ENCODE peak calls at places on chromosomes 6 and 20, in six cellular contexts. U, K, L, W, A and M are unnamed samples. For H3K9me3, the result is how much of the 10 kb centered on the place peaks cover.

GRCh38 chr6:7590918-7591302 is 912 bp downstream of the SNRNP48 start:
- DNase-seq in U (no peak), K (peak), L (peak), W (peak), A (peak), M (no peak)

GRCh38 chr6:154154389-154154967 is 115.4 kb downstream of the OPRM1 start:
- DNase-seq in U (peak), K (peak), L (no peak), W (peak), A (peak), M (peak)

GRCh38 chr6:2412731-2413130 is 167.3 kb upstream of the GMDS start:
- DNase-seq in U (no peak), K (no peak), L (no peak), W (no peak), A (peak), M (peak)

GRCh38 chr6:159252955-159253508 is 83.8 kb downstream of the FNDC1 start:
- DNase-seq in U (peak), K (peak), L (no peak), W (peak), A (peak), M (peak)

GRCh38 chr6:44576132-44576601 is 188.7 kb downstream of the CDC5L start:
- DNase-seq in U (no peak), K (no peak), L (no peak), W (no peak), A (peak), M (peak)

GRCh38 chr6:89941031-89941775 is 46.9 kb downstream of the GJA10 start:
- DNase-seq in U (peak), K (peak), L (no peak), W (no peak), A (peak), M (no peak)

GRCh38 chr6:156697224-156697623 is 80.0 kb upstream of the ARID1B start:
- DNase-seq in U (no peak), K (no peak), L (no peak), W (no peak), A (no peak), M (no peak)

GRCh38 chr6:16322666-16323312 is 84.4 kb downstream of the GMPR start:
- DNase-seq in U (peak), K (no peak), L (peak), W (no peak), A (peak), M (peak)

GRCh38 chr6:158572653-158573541 is 13.0 kb downstream of the TMEM181 start:
- DNase-seq in U (no peak), K (no peak), L (no peak), W (no peak), A (no peak), M (no peak)

GRCh38 chr20:63498950-63499332 is at the start of gene EEF1A2:
- DNase-seq in U (no peak), K (no peak), L (peak), W (peak), A (no peak), M (no peak)

GRCh38 chr20:47549671-47550070 is 48.0 kb downstream of the NCOA3 start:
- DNase-seq in U (no peak), K (no peak), L (no peak), W (no peak), A (no peak), M (no peak)

GRCh38 chr6:34606477-34607130 is 50.5 kb upstream of the SPDEF start:
- DNase-seq in U (no peak), K (no peak), L (no peak), W (no peak), A (no peak), M (no peak)
- H3K9me3 ChIP-seq in U (under half), K (under half), L (under half), W (under half), A (under half), M (under half)

DNA sequence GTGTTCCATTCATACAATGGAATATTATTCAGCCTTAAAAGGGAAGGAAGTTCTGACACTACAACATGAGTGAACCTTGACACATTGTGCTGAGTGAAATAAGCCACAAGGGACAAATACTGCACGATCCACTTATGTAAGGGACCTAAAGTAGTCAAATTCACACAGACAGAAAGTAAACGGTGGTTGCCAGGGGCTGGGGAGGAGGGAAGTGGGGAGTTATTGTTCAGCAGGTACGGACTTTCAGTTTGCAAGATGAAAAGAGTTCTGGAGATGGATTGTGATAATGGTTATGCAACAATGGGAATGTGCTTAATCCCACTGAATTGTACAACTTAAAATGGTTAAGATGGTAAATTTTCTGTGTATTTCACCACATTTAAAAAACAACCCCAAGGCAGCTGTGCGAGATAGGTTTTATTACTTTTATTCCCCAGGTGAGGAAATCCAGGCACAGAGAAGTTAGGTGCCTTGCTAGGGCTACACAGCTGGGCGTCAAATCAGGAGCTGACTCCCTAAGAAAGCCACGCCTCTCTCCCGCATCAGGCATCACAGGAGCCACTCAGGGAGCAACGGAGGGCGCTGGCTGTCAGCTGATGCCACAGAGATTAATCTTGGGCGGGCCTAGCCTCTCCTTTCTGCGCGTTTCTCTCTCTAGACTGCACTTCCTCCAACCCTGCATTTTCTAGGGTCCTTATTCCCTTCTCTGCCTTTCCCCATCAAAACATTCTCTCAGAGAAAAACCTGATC is 9.3 kb upstream of the TRAF3IP2 start:
- DNase-seq in U (no peak), K (peak), L (no peak), W (no peak), A (no peak), M (peak)
- H3K27ac ChIP-seq in U (no peak), K (no peak), L (no peak), W (no peak), A (no peak), M (no peak)

GRCh38 chr6:32410906-32411305 is 3.9 kb upstream of the BTNL2 start:
- DNase-seq in U (no peak), K (no peak), L (no peak), W (no peak), A (no peak), M (no peak)

GRCh38 chr6:32415521-32416019 is 8.6 kb upstream of the BTNL2 start:
- DNase-seq in U (peak), K (peak), L (peak), W (peak), A (peak), M (peak)

GRCh38 chr6:32411943-32412342 is 5.0 kb upstream of the BTNL2 start:
- DNase-seq in U (no peak), K (no peak), L (no peak), W (no peak), A (no peak), M (no peak)

GRCh38 chr6:32413427-32414047 is 6.6 kb upstream of the BTNL2 start:
- DNase-seq in U (peak), K (peak), L (peak), W (peak), A (peak), M (peak)

DNA sequence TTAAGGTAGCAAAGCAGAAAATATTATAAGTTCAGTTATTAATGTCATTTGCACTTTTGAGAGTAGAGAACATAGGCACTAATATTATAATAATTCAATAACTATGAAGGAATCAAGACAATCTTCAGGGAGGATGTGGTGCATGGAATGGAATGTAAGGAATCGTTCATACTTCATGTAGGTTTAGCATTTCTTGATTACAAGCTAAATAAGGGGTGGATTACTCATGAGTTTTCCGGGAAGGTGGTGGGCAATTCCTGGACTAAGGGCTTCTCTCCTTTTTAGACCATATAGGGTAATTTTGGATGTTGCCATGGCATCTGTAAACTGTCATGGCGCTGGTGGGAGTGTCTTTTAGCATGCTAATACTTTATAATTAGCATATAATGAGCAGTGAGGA is 9.1 kb upstream of the BTNL2 start:
- DNase-seq in U (no peak), K (no peak), L (no peak), W (no peak), A (peak), M (no peak)
- H3K4me3 ChIP-seq in U (no peak), K (no peak), L (no peak), W (no peak), A (no peak), M (no peak)

GRCh38 chr6:110550353-110550752 is 73.9 kb upstream of the SLC22A16 start:
- DNase-seq in U (no peak), K (no peak), L (no peak), W (no peak), A (no peak), M (no peak)
- H3K9me3 ChIP-seq in U (under half), K (under half), L (under half), W (under half), A (under half), M (under half)

GRCh38 chr6:149334201-149334600 is 16.7 kb downstream of the TAB2 start:
- DNase-seq in U (no peak), K (no peak), L (no peak), W (no peak), A (peak), M (no peak)
- H3K27ac ChIP-seq in U (no peak), K (no peak), L (no peak), W (peak), A (no peak), M (no peak)

DNA sequence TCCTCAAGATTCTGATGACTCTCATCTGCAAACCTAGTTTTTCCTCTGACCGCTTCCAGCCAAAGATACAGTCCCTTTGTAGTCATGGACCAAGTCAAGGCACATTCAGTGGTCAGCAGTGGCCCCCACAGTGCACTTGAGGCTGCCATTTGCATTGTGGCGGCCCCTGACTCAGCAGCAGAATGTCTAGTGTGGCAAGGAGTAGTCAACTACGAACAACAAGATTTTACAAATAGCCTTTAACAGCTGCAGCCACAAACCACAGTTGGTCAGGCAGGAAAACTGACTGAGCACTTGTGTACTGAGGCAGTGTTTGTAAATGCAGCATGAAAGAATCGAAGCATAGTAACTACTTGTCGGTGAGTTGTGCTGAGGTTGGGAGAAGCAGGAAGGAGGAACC is 49.6 kb downstream of the SLC2A12 start:
- DNase-seq in U (no peak), K (no peak), L (no peak), W (no peak), A (peak), M (no peak)
- H3K4me3 ChIP-seq in U (no peak), K (no peak), L (no peak), W (no peak), A (no peak), M (no peak)

GRCh38 chr20:31475032-31475431 is at the start of the genes DEFB124 and REM1:
- DNase-seq in U (peak), K (no peak), L (peak), W (peak), A (no peak), M (no peak)
- H3K9me3 ChIP-seq in U (under half), K (under half), L (under half), W (under half), A (under half), M (under half)

GRCh38 chr6:54981647-54982046 is 135.1 kb downstream of the FAM83B start:
- DNase-seq in U (no peak), K (no peak), L (no peak), W (no peak), A (peak), M (no peak)

GRCh38 chr6:54981276-54981609 is 134.7 kb downstream of the FAM83B start:
- DNase-seq in U (no peak), K (no peak), L (no peak), W (no peak), A (no peak), M (no peak)

GRCh38 chr6:54980511-54981275 is 134.1 kb downstream of the FAM83B start:
- DNase-seq in U (no peak), K (no peak), L (no peak), W (no peak), A (peak), M (no peak)
- H3K27ac ChIP-seq in U (no peak), K (no peak), L (no peak), W (no peak), A (no peak), M (no peak)

GRCh38 chr20:51563597-51564332 is 21.2 kb upstream of the NFATC2 start:
- DNase-seq in U (peak), K (peak), L (peak), W (peak), A (peak), M (peak)
- H3K4me3 ChIP-seq in U (no peak), K (no peak), L (peak), W (peak), A (peak), M (no peak)

DNA sequence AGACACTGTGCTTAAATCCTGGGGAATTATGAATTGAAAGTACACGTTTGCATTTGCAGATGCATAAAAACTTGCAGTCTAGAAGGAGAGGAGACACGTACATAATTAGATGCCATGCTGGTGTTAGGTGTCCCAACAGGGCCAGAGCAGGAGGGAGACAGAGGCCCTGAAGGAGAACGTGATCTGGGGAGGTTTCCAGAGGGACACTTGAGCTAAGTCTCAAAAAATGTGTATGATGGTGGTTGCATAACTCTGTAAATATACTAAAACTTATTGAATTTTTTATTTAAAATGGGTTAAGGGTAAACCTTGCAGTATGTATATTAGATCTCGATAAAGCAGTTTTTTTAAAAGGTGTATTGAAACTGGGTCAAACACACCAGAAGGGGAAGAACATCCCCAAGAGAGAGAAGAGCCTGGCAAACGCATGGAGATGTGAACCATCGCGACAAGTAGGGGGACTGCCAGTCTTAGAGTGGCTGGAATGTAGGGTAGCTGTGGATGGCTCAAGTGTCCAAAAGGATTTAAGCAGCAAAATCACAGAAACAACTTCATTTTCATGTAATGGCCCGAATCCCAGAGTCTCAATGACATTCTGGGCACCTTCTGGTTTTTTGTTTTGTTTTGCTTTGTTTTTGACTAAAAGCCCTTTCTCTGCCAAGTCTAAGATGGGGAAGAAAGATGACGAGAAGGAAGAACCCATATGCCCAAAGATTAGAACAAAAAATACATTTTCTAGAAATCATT is 15.3 kb downstream of the TRAF3IP2 start:
- DNase-seq in U (no peak), K (no peak), L (no peak), W (no peak), A (no peak), M (no peak)
- H3K9me3 ChIP-seq in U (under half), K (under half), L (under half), W (under half), A (under half), M (under half)